ENCODE peak calls at places on chromosome 19, in eight cellular contexts. S is MCF 10A; P is NCI-H226; X is NCI-H774; Y is anterior cingulate cortex; Q is fibroblast of mammary gland; M is stimulated activated CD4-positive, alpha-beta T cell treated with anti-CD3 and anti-CD28 coated beads, Interleukin-1b, Interleukin-23, amount 100 ng/mL, for 24 hours; D is caudate nucleus. W is an unnamed sample.

GRCh38 chr19:48734625-48735024 is 5.8 kb downstream of the RASIP1 start:
- DNase-seq in S (no peak), P (no peak), X (no peak), Y (no peak), Q (no peak), M (no peak), D (no peak), W (no peak)

GRCh38 chr19:18939922-18940775 is 868 bp downstream of the HOMER3 start:
- DNase-seq in S (peak), P (peak), X (no peak), Y (peak), Q (peak), M (no peak), D (no peak), W (no peak)

GRCh38 chr19:55670280-55671053 is 4.6 kb upstream of the EPN1 start:
- DNase-seq in S (no peak), P (peak), X (peak), Y (no peak), Q (no peak), M (no peak), D (no peak), W (no peak)

GRCh38 chr19:30780456-30780855 is 408.3 kb downstream of the ZNF536 start:
- DNase-seq in S (no peak), P (no peak), X (no peak), Y (no peak), Q (no peak), M (no peak), D (no peak), W (no peak)

GRCh38 chr19:21322528-21322927 is 6.7 kb downstream of the ZNF708 start:
- DNase-seq in S (no peak), P (no peak), X (no peak), Y (peak), Q (peak), M (no peak), D (peak), W (no peak)

GRCh38 chr19:53772943-53773342 is 51.2 kb downstream of the NLRP12 start:
- DNase-seq in S (peak), P (peak), X (peak), Y (no peak), Q (peak), M (peak), D (no peak), W (peak)

GRCh38 chr19:36526581-36526980 is 1.5 kb downstream of the ZNF260 start:
- DNase-seq in S (peak), P (no peak), X (no peak), Y (no peak), Q (no peak), M (no peak), D (no peak), W (no peak)

GRCh38 chr19:34391813-34392212 is 12.4 kb upstream of the PDCD2L start:
- DNase-seq in S (no peak), P (no peak), X (no peak), Y (no peak), Q (no peak), M (no peak), D (no peak), W (no peak)

GRCh38 chr19:51460164-51460992 is 2.1 kb upstream of the SIGLEC8 start:
- DNase-seq in S (no peak), P (no peak), X (peak), Y (no peak), Q (peak), M (no peak), D (no peak), W (no peak)

GRCh38 chr19:56314018-56314583 is 538 bp downstream of the ZSCAN5A start:
- DNase-seq in S (no peak), P (no peak), X (peak), Y (no peak), Q (no peak), M (no peak), D (no peak), W (no peak)

GRCh38 chr19:38500450-38500849 is 67.0 kb downstream of the RYR1 start:
- DNase-seq in S (no peak), P (no peak), X (no peak), Y (no peak), Q (no peak), M (no peak), D (no peak), W (no peak)

GRCh38 chr19:43674630-43674982 is 4.6 kb upstream of the PLAUR start:
- DNase-seq in S (peak), P (peak), X (no peak), Y (no peak), Q (peak), M (no peak), D (no peak), W (no peak)

GRCh38 chr19:8466018-8466417 is 21.2 kb downstream of the HNRNPM start:
- DNase-seq in S (no peak), P (no peak), X (no peak), Y (no peak), Q (no peak), M (no peak), D (no peak), W (no peak)

GRCh38 chr19:58560007-58560887 is 1.8 kb upstream of the UBE2M start:
- DNase-seq in S (no peak), P (no peak), X (no peak), Y (no peak), Q (no peak), M (no peak), D (no peak), W (no peak)

GRCh38 chr19:17610384-17610783 is 54.9 kb downstream of the COLGALT1 start:
- DNase-seq in S (no peak), P (no peak), X (no peak), Y (no peak), Q (peak), M (no peak), D (no peak), W (no peak)

GRCh38 chr19:32691291-32691951 is at the start of gene NUDT19:
- DNase-seq in S (peak), P (peak), X (peak), Y (peak), Q (peak), M (peak), D (peak), W (peak)

GRCh38 chr19:58304748-58305064 is 471 bp upstream of the ERVK3-1 start:
- DNase-seq in S (no peak), P (no peak), X (no peak), Y (no peak), Q (no peak), M (no peak), D (no peak), W (no peak)

GRCh38 chr19:35991731-35992450 is 3.1 kb upstream of the SDHAF1 start:
- DNase-seq in S (no peak), P (no peak), X (no peak), Y (no peak), Q (no peak), M (no peak), D (no peak), W (no peak)

W was measured in NCI-H460.